ENCODE peak calls at places on chromosome 13, in seven cellular contexts. P, M, B, C, R, Y and G are unnamed samples.

GRCh38 chr13:35789335-35790166 is 313.1 kb upstream of the MAB21L1 start:
- DNase-seq in P (no peak), M (no peak), B (no peak), C (peak; percentile 65), R (peak; percentile 64), Y (no peak), G (no peak)

GRCh38 chr13:21322304-21322965 is 136.7 kb downstream of the ZDHHC20 start:
- DNase-seq in P (no peak), M (no peak), B (no peak), C (no peak), R (no peak), Y (no peak), G (no peak)

GRCh38 chr13:42820450-42820849 is 39.1 kb downstream of the FAM216B start:
- DNase-seq in P (no peak), M (no peak), B (no peak), C (peak; percentile 59), R (peak; percentile 47), Y (no peak), G (no peak)

GRCh38 chr13:113652404-113653263 is 5.4 kb downstream of the ATP4B start:
- DNase-seq in P (no peak), M (no peak), B (peak; percentile 13), C (no peak), R (no peak), Y (no peak), G (peak; percentile 57)

GRCh38 chr13:112842343-112842856 is 126.6 kb upstream of the MCF2L start:
- DNase-seq in P (peak; percentile 59), M (no peak), B (peak; percentile 59), C (peak; percentile 69), R (peak; percentile 44), Y (no peak), G (no peak)

GRCh38 chr13:31045621-31046081 is 113.2 kb downstream of the TEX26 start:
- DNase-seq in P (no peak), M (no peak), B (peak; percentile 75), C (peak; percentile 92), R (peak; percentile 93), Y (no peak), G (no peak)

GRCh38 chr13:94858856-94859811 is 146.8 kb upstream of the SOX21 start:
- DNase-seq in P (peak; percentile 59), M (no peak), B (peak; percentile 63), C (peak; percentile 64), R (peak; percentile 12), Y (no peak), G (no peak)

GRCh38 chr13:43153436-43154082 is 130.2 kb downstream of the DNAJC15 start:
- DNase-seq in P (no peak), M (no peak), B (no peak), C (peak; percentile 75), R (peak; percentile 48), Y (no peak), G (no peak)

GRCh38 chr13:60765700-60766411 is 368.8 kb downstream of the TDRD3 start:
- DNase-seq in P (no peak), M (no peak), B (no peak), C (peak; percentile 55), R (no peak), Y (no peak), G (no peak)

GRCh38 chr13:106535552-106536243 is at the start of gene EFNB2:
- DNase-seq in P (peak; percentile 91), M (peak; percentile 96), B (peak; percentile 93), C (peak; percentile 81), R (peak; percentile 87), Y (peak; percentile 96), G (peak; percentile 94)

GRCh38 chr13:44273991-44274810 is 99.4 kb upstream of the SERP2 start:
- DNase-seq in P (no peak), M (no peak), B (no peak), C (peak; percentile 77), R (peak; percentile 89), Y (peak; percentile 77), G (no peak)

GRCh38 chr13:73171242-73171641 is 112.4 kb downstream of the KLF5 start:
- DNase-seq in P (no peak), M (no peak), B (no peak), C (no peak), R (no peak), Y (no peak), G (no peak)

GRCh38 chr13:44040754-44041100 is 161.0 kb downstream of the LACC1 start:
- DNase-seq in P (no peak), M (no peak), B (no peak), C (peak; percentile 52), R (peak; percentile 53), Y (no peak), G (no peak)

GRCh38 chr13:99330942-99331341 is 23.7 kb upstream of the GPR183 start:
- DNase-seq in P (no peak), M (no peak), B (no peak), C (no peak), R (no peak), Y (no peak), G (no peak)

GRCh38 chr13:53342623-53343022 is 314.0 kb downstream of the OLFM4 start:
- DNase-seq in P (no peak), M (no peak), B (no peak), C (no peak), R (no peak), Y (no peak), G (no peak)

GRCh38 chr13:109146912-109147624 is 517.7 kb downstream of the MYO16 start:
- DNase-seq in P (no peak), M (no peak), B (no peak), C (peak; percentile 80), R (peak; percentile 98), Y (no peak), G (no peak)

GRCh38 chr13:30151398-30151797 is 156.0 kb downstream of the KATNAL1 start:
- DNase-seq in P (no peak), M (no peak), B (no peak), C (no peak), R (no peak), Y (no peak), G (no peak)

DNA sequence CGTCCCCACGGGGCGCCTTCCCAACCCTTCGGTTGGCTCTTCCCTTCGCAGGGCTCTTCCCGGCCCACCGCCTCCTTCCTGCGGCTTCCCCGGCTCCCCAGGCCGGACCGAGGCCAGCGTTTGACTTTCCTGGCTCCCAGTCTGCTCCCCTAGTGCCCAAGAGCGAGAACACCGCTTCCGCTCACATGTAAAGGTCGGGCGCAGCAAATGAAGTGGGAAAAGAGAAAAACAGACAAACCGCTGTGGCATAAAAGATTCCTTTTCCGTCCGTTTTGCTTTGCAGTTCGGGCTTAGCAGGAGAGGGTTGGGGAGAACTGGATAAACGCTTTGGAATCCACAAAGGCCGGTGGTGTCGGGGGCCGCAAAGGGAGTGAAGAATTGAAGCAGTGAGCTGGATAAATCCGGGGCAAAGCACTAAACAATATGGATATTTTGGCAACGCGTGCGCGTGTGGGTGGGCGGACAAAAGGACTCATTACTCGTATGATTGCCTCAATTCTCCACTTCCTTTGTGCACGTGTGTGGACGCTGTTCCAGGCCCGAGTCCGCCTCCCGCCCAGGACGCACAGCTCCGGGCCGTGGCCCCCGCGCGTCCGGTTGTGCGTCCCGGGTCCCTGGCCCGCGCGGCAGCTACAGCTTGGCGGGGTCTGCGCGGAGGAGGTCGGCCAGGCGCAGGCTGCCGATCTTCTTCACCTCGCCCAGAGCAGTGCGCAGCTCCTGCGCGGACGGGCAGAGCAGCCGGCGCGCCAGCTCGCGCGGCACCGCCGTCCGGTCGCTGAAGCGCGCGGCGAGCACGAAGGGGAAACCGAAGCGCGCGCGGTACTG is 8.6 kb upstream of the CDX2 start:
- DNase-seq in P (no peak), M (no peak), B (no peak), C (no peak), R (peak; percentile 29), Y (peak; percentile 21), G (no peak)
- TF ChIP-seq CTCF in P (no peak), M (no peak), B (no peak), C (no peak), R (no peak), Y (no peak), G (peak; percentile 26)

GRCh38 chr13:24670927-24671326 is 9.3 kb upstream of the ATP12A start:
- DNase-seq in P (no peak), M (no peak), B (no peak), C (peak; percentile 8), R (no peak), Y (peak; percentile 19), G (no peak)
- TF ChIP-seq CTCF in P (no peak), M (no peak), B (no peak), C (peak; percentile 32), R (peak; percentile 36), Y (no peak), G (no peak)

GRCh38 chr13:91809161-91809560 is 410.7 kb downstream of the GPC5 start:
- DNase-seq in P (no peak), M (no peak), B (no peak), C (no peak), R (no peak), Y (no peak), G (no peak)

GRCh38 chr13:91802957-91803356 is 404.5 kb downstream of the GPC5 start:
- DNase-seq in P (no peak), M (no peak), B (no peak), C (no peak), R (no peak), Y (no peak), G (no peak)

GRCh38 chr13:91804724-91805123 is 406.3 kb downstream of the GPC5 start:
- DNase-seq in P (no peak), M (no peak), B (no peak), C (no peak), R (no peak), Y (no peak), G (no peak)

GRCh38 chr13:91805605-91806004 is 407.2 kb downstream of the GPC5 start:
- DNase-seq in P (no peak), M (no peak), B (no peak), C (no peak), R (no peak), Y (no peak), G (no peak)
- TF ChIP-seq CTCF in P (no peak), M (peak; percentile 51), B (peak; percentile 21), C (no peak), R (no peak), Y (no peak), G (peak; percentile 47)

GRCh38 chr13:82976499-82976898 is 905.8 kb downstream of the SLITRK1 start:
- DNase-seq in P (no peak), M (no peak), B (no peak), C (peak; percentile 15), R (peak; percentile 5), Y (no peak), G (no peak)
- TF ChIP-seq CTCF in P (no peak), M (peak; percentile 55), B (no peak), C (peak; percentile 32), R (peak; percentile 26), Y (no peak), G (peak; percentile 25)

GRCh38 chr13:105213512-105213911 is 1322.0 kb downstream of the EFNB2 start:
- DNase-seq in P (no peak), M (no peak), B (no peak), C (no peak), R (no peak), Y (no peak), G (no peak)

GRCh38 chr13:105202384-105202783 is 1333.1 kb downstream of the EFNB2 start:
- DNase-seq in P (no peak), M (no peak), B (no peak), C (peak; percentile 4), R (peak; percentile 6), Y (no peak), G (no peak)

GRCh38 chr13:105207586-105208293 is 1327.7 kb downstream of the EFNB2 start:
- DNase-seq in P (no peak), M (no peak), B (no peak), C (no peak), R (peak; percentile 3), Y (no peak), G (no peak)
- TF ChIP-seq CTCF in P (no peak), M (peak; percentile 33), B (no peak), C (no peak), R (no peak), Y (no peak), G (peak; percentile 50)

GRCh38 chr13:85896516-85897450 is 97.6 kb upstream of the SLITRK6 start:
- DNase-seq in P (no peak), M (no peak), B (no peak), C (no peak), R (no peak), Y (no peak), G (no peak)
- TF ChIP-seq CTCF in P (no peak), M (peak; percentile 34), B (no peak), C (no peak), R (no peak), Y (no peak), G (peak; percentile 54)